ENCODE peak calls at places on chromosomes 1 and 21, in five cellular contexts. S is activated CD4-positive, alpha-beta T cell treated with anti-CD3 and anti-CD28 coated beads for 24 hours; D is T-helper 9 cell; B is activated T-cell treated with anti-CD3 and anti-CD28 coated beads for 24 hours; M is CD4-positive, alpha-beta memory T cell. A is an unnamed sample.

GRCh38 chr21:35303085-35303484 is 254.0 kb upstream of the RUNX1 start:
- DNase-seq in D (no peak), B (no peak), S (no peak), M (no peak), A (no peak)

GRCh38 chr1:25895365-25895990 is 10.7 kb downstream of the STMN1 start:
- DNase-seq in D (peak; percentile 83), S (peak; percentile 79), B (peak; percentile 90), M (peak; percentile 89), A (peak; percentile 86)

GRCh38 chr1:70143052-70143659 is 62.2 kb downstream of the LRRC40 start:
- DNase-seq in M (no peak), B (no peak), S (no peak), D (no peak), A (no peak)

GRCh38 chr1:55276671-55277376 is 61.7 kb upstream of the USP24 start:
- DNase-seq in B (no peak), S (no peak), D (no peak), M (no peak), A (no peak)

GRCh38 chr1:202067188-202067977 is 55.3 kb upstream of the GPR37L1 start:
- DNase-seq in S (no peak), M (no peak), B (no peak), D (no peak), A (no peak)

GRCh38 chr1:234212764-234213406 is 160.4 kb upstream of the COA6 start:
- DNase-seq in S (no peak), D (no peak), B (peak; percentile 18), M (no peak), A (no peak)

GRCh38 chr1:162062542-162063015 is 6.9 kb upstream of the NOS1AP start:
- DNase-seq in M (no peak), S (no peak), B (no peak), D (no peak), A (no peak)

GRCh38 chr1:153648000-153648643 is 10.4 kb upstream of the SNAPIN start:
- DNase-seq in M (no peak), S (no peak), D (no peak), B (no peak), A (no peak)

GRCh38 chr1:154931940-154932487 is 4.5 kb downstream of the PMVK start:
- DNase-seq in S (no peak), D (no peak), B (no peak), M (no peak), A (no peak)

GRCh38 chr1:210681158-210681557 is 352.5 kb downstream of the HHAT start:
- DNase-seq in B (no peak), S (no peak), D (no peak), M (no peak), A (no peak)

GRCh38 chr1:84825161-84825560 is 67.8 kb downstream of the LPAR3 start:
- DNase-seq in M (no peak), S (no peak), D (no peak), B (no peak), A (no peak)

GRCh38 chr1:12229835-12230548 is at the start of gene VPS13D:
- DNase-seq in S (peak; percentile 80), M (peak; percentile 76), D (peak; percentile 82), B (peak; percentile 79), A (peak; percentile 61)

GRCh38 chr1:110440877-110441276 is 10.1 kb upstream of the PROK1 start:
- DNase-seq in M (no peak), B (no peak), S (no peak), D (no peak), A (no peak)

GRCh38 chr1:88799433-88799832 is 91.9 kb downstream of the GTF2B start:
- DNase-seq in D (no peak), B (no peak), M (no peak), S (no peak), A (no peak)

GRCh38 chr1:215730600-215730999 is 163.5 kb downstream of the KCTD3 start:
- DNase-seq in B (no peak), S (no peak), D (no peak), M (no peak), A (no peak)

GRCh38 chr1:25082216-25082899 is 149.9 kb downstream of the SYF2 start:
- DNase-seq in D (no peak), M (no peak), B (no peak), S (no peak), A (no peak)

GRCh38 chr1:10818262-10819197 is 22.1 kb upstream of the CASZ1 start:
- DNase-seq in B (no peak), D (no peak), M (no peak), S (no peak), A (no peak)

GRCh38 chr1:87113313-87113712 is 198.9 kb downstream of the HS2ST1 start:
- DNase-seq in D (no peak), B (no peak), M (no peak), S (no peak), A (no peak)

GRCh38 chr1:147414505-147415163 is 126.7 kb upstream of the BCL9 start:
- DNase-seq in S (no peak), B (no peak), M (no peak), D (no peak), A (no peak)

GRCh38 chr21:29322570-29322957 is 23.8 kb downstream of the BACH1 start:
- DNase-seq in M (no peak), D (no peak), S (no peak), B (no peak), A (no peak)

GRCh38 chr21:17295997-17296396 is 216.8 kb upstream of the CXADR start:
- DNase-seq in B (no peak), S (no peak), D (no peak), M (no peak), A (no peak)

GRCh38 chr1:39204441-39205081 is at the start of gene MACF1:
- DNase-seq in S (no peak), B (peak; percentile 22), D (no peak), M (peak; percentile 80), A (no peak)

GRCh38 chr1:92502247-92502646 is 15.5 kb upstream of the GFI1 start:
- DNase-seq in M (no peak), S (no peak), B (no peak), D (no peak), A (no peak)

GRCh38 chr1:183281039-183281438 is 95.0 kb downstream of the LAMC2 start:
- DNase-seq in S (no peak), B (no peak), D (no peak), M (no peak), A (no peak)

GRCh38 chr1:4673494-4673893 is 19.1 kb downstream of the AJAP1 start:
- DNase-seq in D (no peak), S (no peak), M (no peak), B (no peak), A (no peak)

GRCh38 chr1:78836736-78837135 is 169.8 kb downstream of the ADGRL4 start:
- DNase-seq in D (no peak), M (no peak), S (no peak), B (no peak), A (no peak)

GRCh38 chr21:21114456-21114855 is 116.2 kb downstream of the NCAM2 start:
- DNase-seq in B (no peak), M (no peak), D (no peak), S (no peak), A (no peak)

GRCh38 chr1:41455479-41456271 is 28.8 kb downstream of the EDN2 start:
- DNase-seq in D (no peak), S (no peak), M (no peak), B (no peak), A (no peak)

GRCh38 chr1:116733466-116734108 is 20.6 kb upstream of the CD2 start:
- DNase-seq in D (no peak), S (no peak), M (no peak), B (no peak), A (no peak)

GRCh38 chr1:41859686-41860085 is 59.0 kb downstream of the HIVEP3 start:
- DNase-seq in D (no peak), S (no peak), M (no peak), B (no peak), A (no peak)

GRCh38 chr1:114720492-114720891 is 3.9 kb upstream of the NRAS start:
- DNase-seq in M (no peak), D (no peak), S (no peak), B (no peak), A (no peak)

GRCh38 chr1:40078512-40079333 is 18.3 kb downstream of the PPT1 start:
- DNase-seq in D (peak; percentile 24), B (peak; percentile 32), M (peak; percentile 41), S (peak; percentile 33), A (peak; percentile 44)

GRCh38 chr1:94551449-94551848 is 9.9 kb upstream of the F3 start:
- DNase-seq in B (no peak), M (no peak), D (no peak), S (no peak), A (no peak)

GRCh38 chr1:57270926-57271698 is 152.7 kb downstream of the DAB1 start:
- DNase-seq in B (no peak), S (no peak), M (no peak), D (no peak), A (no peak)

GRCh38 chr1:240001177-240001740 is 90.4 kb upstream of the FMN2 start:
- DNase-seq in S (no peak), B (no peak), D (no peak), M (no peak), A (no peak)

GRCh38 chr1:19081218-19081893 is 124.9 kb upstream of the IFFO2 start:
- DNase-seq in M (no peak), D (no peak), B (no peak), S (no peak), A (no peak)

GRCh38 chr1:209230319-209230718 is 353.2 kb upstream of the CAMK1G start:
- DNase-seq in B (no peak), D (no peak), M (no peak), S (no peak), A (no peak)

GRCh38 chr1:37255111-37255795 is 219.1 kb upstream of the ZC3H12A start:
- DNase-seq in D (no peak), S (no peak), M (no peak), B (no peak), A (peak; percentile 16)

GRCh38 chr1:237772014-237772413 is 118.7 kb downstream of the ZP4 start:
- DNase-seq in S (no peak), M (no peak), D (no peak), B (no peak), A (no peak)

GRCh38 chr1:10108948-10109347 is 76.2 kb downstream of the UBE4B start:
- DNase-seq in S (no peak), B (no peak), M (no peak), D (no peak), A (no peak)

A was measured in stimulated activated CD4-positive, alpha-beta T cell treated with anti-CD3 and anti-CD28 coated beads, TNF-alpha, amount 100 ng/mL, for 24 hours.